ENCODE peak calls at places on chromosomes 12 and 14, in six cellular contexts. One of them, this sample, is unnamed.

GRCh38 chr14:32702571-32702970 is 236.1 kb upstream of the NPAS3 start:
- DNase-seq in stimulated activated CD4-positive, alpha-beta T cell treated with anti-CD3 and anti-CD28 coated beads, Interleukin-12 subunit alpha, Interleukin-12 subunit beta, amount 100 ng/mL, for 4 hours: peak
- DNase-seq in putamen: no peak
- DNase-seq in fibroblast of the conjunctiva: no peak
- DNase-seq in non-pigmented ciliary epithelial cell: no peak
- DNase-seq in body of pancreas: peak
- DNase-seq in this sample: no peak

GRCh38 chr12:114895081-114895480 is 211.1 kb upstream of the TBX3 start:
- DNase-seq in stimulated activated CD4-positive, alpha-beta T cell treated with anti-CD3 and anti-CD28 coated beads, Interleukin-12 subunit alpha, Interleukin-12 subunit beta, amount 100 ng/mL, for 4 hours: no peak
- DNase-seq in putamen: no peak
- DNase-seq in fibroblast of the conjunctiva: no peak
- DNase-seq in non-pigmented ciliary epithelial cell: no peak
- DNase-seq in body of pancreas: no peak
- DNase-seq in this sample: no peak

GRCh38 chr12:121794532-121795028 is 1.1 kb upstream of the RHOF start:
- DNase-seq in stimulated activated CD4-positive, alpha-beta T cell treated with anti-CD3 and anti-CD28 coated beads, Interleukin-12 subunit alpha, Interleukin-12 subunit beta, amount 100 ng/mL, for 4 hours: no peak
- DNase-seq in putamen: no peak
- DNase-seq in fibroblast of the conjunctiva: no peak
- DNase-seq in non-pigmented ciliary epithelial cell: no peak
- DNase-seq in body of pancreas: peak
- DNase-seq in this sample: no peak

GRCh38 chr12:85278598-85279448 is 1.2 kb upstream of the ALX1 start:
- DNase-seq in stimulated activated CD4-positive, alpha-beta T cell treated with anti-CD3 and anti-CD28 coated beads, Interleukin-12 subunit alpha, Interleukin-12 subunit beta, amount 100 ng/mL, for 4 hours: no peak
- DNase-seq in putamen: no peak
- DNase-seq in fibroblast of the conjunctiva: no peak
- DNase-seq in non-pigmented ciliary epithelial cell: no peak
- DNase-seq in body of pancreas: no peak
- DNase-seq in this sample: no peak

GRCh38 chr14:34038358-34039057 is 87.6 kb upstream of the EGLN3 start:
- DNase-seq in stimulated activated CD4-positive, alpha-beta T cell treated with anti-CD3 and anti-CD28 coated beads, Interleukin-12 subunit alpha, Interleukin-12 subunit beta, amount 100 ng/mL, for 4 hours: no peak
- DNase-seq in putamen: no peak
- DNase-seq in fibroblast of the conjunctiva: no peak
- DNase-seq in non-pigmented ciliary epithelial cell: no peak
- DNase-seq in body of pancreas: no peak
- DNase-seq in this sample: no peak

GRCh38 chr12:28253175-28253641 is 63.0 kb downstream of the CCDC91 start:
- DNase-seq in stimulated activated CD4-positive, alpha-beta T cell treated with anti-CD3 and anti-CD28 coated beads, Interleukin-12 subunit alpha, Interleukin-12 subunit beta, amount 100 ng/mL, for 4 hours: peak
- DNase-seq in putamen: no peak
- DNase-seq in fibroblast of the conjunctiva: no peak
- DNase-seq in non-pigmented ciliary epithelial cell: no peak
- DNase-seq in body of pancreas: no peak
- DNase-seq in this sample: no peak

GRCh38 chr12:28552472-28553061 is 362.3 kb downstream of the CCDC91 start:
- DNase-seq in stimulated activated CD4-positive, alpha-beta T cell treated with anti-CD3 and anti-CD28 coated beads, Interleukin-12 subunit alpha, Interleukin-12 subunit beta, amount 100 ng/mL, for 4 hours: no peak
- DNase-seq in putamen: no peak
- DNase-seq in fibroblast of the conjunctiva: no peak
- DNase-seq in non-pigmented ciliary epithelial cell: no peak
- DNase-seq in body of pancreas: no peak
- DNase-seq in this sample: no peak

GRCh38 chr12:58950739-58951100 is 30.4 kb upstream of the LRIG3 start:
- DNase-seq in stimulated activated CD4-positive, alpha-beta T cell treated with anti-CD3 and anti-CD28 coated beads, Interleukin-12 subunit alpha, Interleukin-12 subunit beta, amount 100 ng/mL, for 4 hours: no peak
- DNase-seq in putamen: no peak
- DNase-seq in fibroblast of the conjunctiva: no peak
- DNase-seq in non-pigmented ciliary epithelial cell: no peak
- DNase-seq in body of pancreas: no peak
- DNase-seq in this sample: no peak

GRCh38 chr14:68257969-68258368 is 438.4 kb downstream of the RAD51B start:
- DNase-seq in stimulated activated CD4-positive, alpha-beta T cell treated with anti-CD3 and anti-CD28 coated beads, Interleukin-12 subunit alpha, Interleukin-12 subunit beta, amount 100 ng/mL, for 4 hours: no peak
- DNase-seq in putamen: no peak
- DNase-seq in fibroblast of the conjunctiva: no peak
- DNase-seq in non-pigmented ciliary epithelial cell: no peak
- DNase-seq in body of pancreas: no peak
- DNase-seq in this sample: no peak

This sample was measured in epithelial cell of prostate.